ENCODE peak calls at places on chromosomes 3 and 15, in six cellular contexts. W, D, I, N, L and C are unnamed samples.

GRCh38 chr3:193853511-193854219 is 260.7 kb downstream of the OPA1 start:
- DNase-seq in I (no peak), W (no peak), L (no peak), D (no peak), N (no peak), C (no peak)

GRCh38 chr15:92808611-92809063 is 91.5 kb upstream of the CHD2 start:
- DNase-seq in I (peak; percentile 20), D (no peak), N (no peak), L (no peak), W (no peak), C (no peak)

GRCh38 chr15:99507016-99507731 is 58.6 kb upstream of the MEF2A start:
- DNase-seq in W (no peak), I (peak; percentile 83), N (no peak), L (no peak), D (peak; percentile 78), C (no peak)

GRCh38 chr3:165883866-165884478 is 46.7 kb upstream of the BCHE start:
- DNase-seq in I (peak; percentile 2), L (no peak), W (no peak), D (no peak), N (no peak), C (no peak)

GRCh38 chr3:186052096-186052495 is 56.8 kb downstream of the ETV5 start:
- DNase-seq in N (no peak), I (no peak), W (no peak), D (no peak), L (no peak), C (no peak)

GRCh38 chr3:5523125-5523524 is 335.6 kb downstream of the EDEM1 start:
- DNase-seq in N (no peak), D (no peak), L (no peak), I (no peak), W (no peak), C (no peak)

GRCh38 chr3:194070634-194071409 is 65.1 kb upstream of the HES1 start:
- DNase-seq in W (peak; percentile 91), I (peak; percentile 87), N (peak; percentile 57), D (peak; percentile 84), L (peak; percentile 61), C (peak; percentile 53)

GRCh38 chr3:48919215-48920138 is 835 bp downstream of the ARIH2 start:
- DNase-seq in L (no peak), I (peak; percentile 31), W (peak; percentile 55), D (peak; percentile 44), N (no peak), C (no peak)

GRCh38 chr3:61564405-61565059 is 3.2 kb downstream of the PTPRG start:
- DNase-seq in D (peak; percentile 93), L (peak; percentile 92), N (no peak), W (peak; percentile 33), I (peak; percentile 57), C (peak; percentile 85)

GRCh38 chr15:40764766-40765136 is 883 bp downstream of the GCHFR start:
- DNase-seq in N (no peak), I (no peak), D (no peak), L (no peak), W (no peak), C (no peak)

GRCh38 chr3:11808231-11808630 is 38.5 kb downstream of the TAMM41 start:
- DNase-seq in N (no peak), W (no peak), I (no peak), D (no peak), L (no peak), C (no peak)

GRCh38 chr15:31062965-31063355 is 38.6 kb downstream of the TRPM1 start:
- DNase-seq in I (no peak), L (no peak), N (no peak), W (no peak), D (no peak), C (no peak)

GRCh38 chr3:58491506-58492384 is at the start of gene KCTD6:
- DNase-seq in L (peak; percentile 97), I (peak; percentile 84), D (peak; percentile 93), N (peak; percentile 54), W (peak; percentile 79), C (peak; percentile 93)
- TF ChIP-seq CTCF in L (peak; percentile 66), I (peak; percentile 65), D (peak; percentile 91), N (peak; percentile 60), W (peak; percentile 72), C (peak; percentile 85)

DNA sequence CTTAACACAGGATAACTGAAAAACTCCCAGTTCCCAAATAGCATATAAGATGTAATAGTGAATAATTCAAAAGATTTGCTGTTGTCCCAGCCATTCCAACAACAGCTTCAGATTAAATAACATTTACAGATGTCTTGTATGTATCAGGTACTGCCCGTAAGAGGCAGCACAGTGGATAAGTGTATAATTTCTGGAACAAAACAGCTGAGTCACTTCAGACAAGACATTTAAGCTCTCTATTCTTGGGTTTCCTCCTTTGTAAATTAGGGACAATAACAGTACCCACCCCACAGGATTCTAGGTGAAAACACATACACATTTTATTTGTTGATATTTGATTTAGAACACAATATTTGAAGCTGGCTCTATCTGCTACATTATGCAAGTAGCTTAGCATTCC is 2.6 kb upstream of the WWTR1 start:
- DNase-seq in N (no peak), W (no peak), D (no peak), I (no peak), L (no peak), C (no peak)
- TF ChIP-seq CTCF in N (no peak), W (no peak), D (no peak), I (no peak), L (no peak), C (no peak)

DNA sequence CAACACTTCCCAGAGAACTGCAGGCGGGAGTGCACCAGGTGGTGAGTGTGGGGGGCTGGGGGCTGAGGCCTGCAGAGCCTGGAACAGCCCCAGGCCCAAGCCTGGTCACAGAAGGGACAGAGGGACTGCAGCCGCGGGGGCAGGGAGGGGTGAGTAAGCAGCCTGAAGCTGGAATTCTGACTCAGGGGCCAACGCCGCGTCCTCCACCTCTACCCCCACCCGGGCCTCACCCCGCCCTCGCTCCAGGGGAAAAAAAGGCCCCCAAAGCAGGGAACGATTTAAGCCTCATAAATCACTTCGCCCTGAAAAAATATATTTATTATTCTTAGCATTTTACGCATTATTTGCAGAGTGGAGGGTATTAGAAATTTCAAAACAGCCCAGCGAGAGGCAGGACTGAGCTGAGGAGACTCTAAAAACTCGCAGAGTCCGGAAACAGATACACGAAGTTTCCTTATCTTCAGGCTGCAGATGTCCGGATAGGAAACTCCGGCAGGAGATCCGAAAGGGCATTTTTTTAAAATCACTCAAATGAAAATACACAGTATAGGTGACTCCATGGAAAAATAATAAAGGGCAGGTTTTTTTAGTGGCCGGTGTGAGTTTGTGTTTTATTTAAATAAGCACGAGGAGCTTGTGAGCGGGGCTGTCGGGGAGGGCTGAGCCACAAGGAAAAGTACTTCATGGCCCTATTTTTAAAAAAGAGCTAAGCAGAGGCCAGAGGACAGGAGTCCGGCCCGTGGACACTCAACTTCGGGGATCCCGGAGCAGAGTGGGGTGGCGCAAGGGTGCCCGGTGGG is 9.9 kb downstream of the GATA2 start:
- DNase-seq in L (peak; percentile 47), I (peak; percentile 44), N (peak; percentile 43), D (no peak), W (peak; percentile 25), C (no peak)
- TF ChIP-seq CTCF in L (no peak), I (peak; percentile 17), N (peak; percentile 29), D (no peak), W (no peak), C (no peak)

GRCh38 chr15:90619939-90620338 is 90.2 kb downstream of the CRTC3 start:
- DNase-seq in W (no peak), D (no peak), I (no peak), N (no peak), L (no peak), C (no peak)

GRCh38 chr15:90619468-90619867 is 89.7 kb downstream of the CRTC3 start:
- DNase-seq in D (no peak), I (no peak), L (no peak), N (no peak), W (no peak), C (no peak)

GRCh38 chr15:90617171-90617570 is 87.4 kb downstream of the CRTC3 start:
- DNase-seq in W (no peak), L (no peak), I (no peak), D (no peak), N (peak; percentile 32), C (no peak)

GRCh38 chr15:90617668-90618097 is 88.0 kb downstream of the CRTC3 start:
- DNase-seq in N (no peak), D (peak; percentile 33), I (no peak), W (no peak), L (no peak), C (no peak)

GRCh38 chr15:90618330-90619136 is 88.8 kb downstream of the CRTC3 start:
- DNase-seq in L (no peak), W (no peak), D (no peak), N (no peak), I (no peak), C (no peak)
- TF ChIP-seq CTCF in L (no peak), W (no peak), D (no peak), N (no peak), I (no peak), C (no peak)